ENCODE peak calls at places on chromosomes 7 and 10, in nine cellular contexts. One of them, this sample, is unnamed.

GRCh38 chr7:50119815-50120637 is 27.0 kb upstream of the ZPBP start:
- DNase-seq in A549: peak
- DNase-seq in transverse colon: no peak
- DNase-seq in stomach: no peak
- DNase-seq in tibial nerve: no peak
- DNase-seq in sigmoid colon: no peak
- DNase-seq in ovary: no peak
- DNase-seq in suprapubic skin: no peak
- DNase-seq in K562: peak
- DNase-seq in this sample: no peak

GRCh38 chr7:80392229-80393169 is 119.4 kb downstream of the GNAT3 start:
- DNase-seq in A549: peak
- DNase-seq in transverse colon: no peak
- DNase-seq in stomach: no peak
- DNase-seq in tibial nerve: no peak
- DNase-seq in sigmoid colon: no peak
- DNase-seq in ovary: no peak
- DNase-seq in suprapubic skin: no peak
- DNase-seq in K562: no peak
- DNase-seq in this sample: no peak

GRCh38 chr7:89401690-89402089 is 606.2 kb upstream of the TEX47 start:
- DNase-seq in A549: no peak
- DNase-seq in transverse colon: no peak
- DNase-seq in stomach: no peak
- DNase-seq in tibial nerve: no peak
- DNase-seq in sigmoid colon: no peak
- DNase-seq in ovary: no peak
- DNase-seq in suprapubic skin: no peak
- DNase-seq in K562: no peak
- DNase-seq in this sample: no peak

GRCh38 chr7:153641202-153641601 is 411.0 kb upstream of the DPP6 start:
- DNase-seq in A549: no peak
- DNase-seq in transverse colon: no peak
- DNase-seq in stomach: no peak
- DNase-seq in tibial nerve: no peak
- DNase-seq in sigmoid colon: peak
- DNase-seq in ovary: no peak
- DNase-seq in suprapubic skin: no peak
- DNase-seq in K562: no peak
- DNase-seq in this sample: no peak

GRCh38 chr10:35822316-35822715 is 180.2 kb upstream of the FZD8 start:
- DNase-seq in A549: peak
- DNase-seq in transverse colon: peak
- DNase-seq in stomach: peak
- DNase-seq in tibial nerve: peak
- DNase-seq in sigmoid colon: peak
- DNase-seq in ovary: peak
- DNase-seq in suprapubic skin: peak
- DNase-seq in K562: no peak
- DNase-seq in this sample: no peak

GRCh38 chr10:122172311-122173008 is 98.6 kb upstream of the BTBD16 start:
- DNase-seq in A549: no peak
- DNase-seq in transverse colon: no peak
- DNase-seq in stomach: no peak
- DNase-seq in tibial nerve: no peak
- DNase-seq in sigmoid colon: no peak
- DNase-seq in ovary: no peak
- DNase-seq in suprapubic skin: no peak
- DNase-seq in K562: no peak
- DNase-seq in this sample: no peak

GRCh38 chr7:139426258-139427028 is 57.0 kb downstream of the KLRG2 start:
- DNase-seq in A549: no peak
- DNase-seq in transverse colon: no peak
- DNase-seq in stomach: no peak
- DNase-seq in tibial nerve: no peak
- DNase-seq in sigmoid colon: no peak
- DNase-seq in ovary: no peak
- DNase-seq in suprapubic skin: no peak
- DNase-seq in K562: no peak
- DNase-seq in this sample: no peak

GRCh38 chr7:4136036-4136435 is 546.1 kb upstream of the FOXK1 start:
- DNase-seq in A549: no peak
- DNase-seq in transverse colon: no peak
- DNase-seq in stomach: no peak
- DNase-seq in tibial nerve: no peak
- DNase-seq in sigmoid colon: peak
- DNase-seq in ovary: peak
- DNase-seq in suprapubic skin: no peak
- DNase-seq in K562: no peak
- DNase-seq in this sample: no peak

GRCh38 chr10:92241158-92241500 is 49.7 kb downstream of the CPEB3 start:
- DNase-seq in A549: peak
- DNase-seq in transverse colon: peak
- DNase-seq in stomach: no peak
- DNase-seq in tibial nerve: no peak
- DNase-seq in sigmoid colon: no peak
- DNase-seq in ovary: no peak
- DNase-seq in suprapubic skin: no peak
- DNase-seq in K562: peak
- DNase-seq in this sample: no peak

DNA sequence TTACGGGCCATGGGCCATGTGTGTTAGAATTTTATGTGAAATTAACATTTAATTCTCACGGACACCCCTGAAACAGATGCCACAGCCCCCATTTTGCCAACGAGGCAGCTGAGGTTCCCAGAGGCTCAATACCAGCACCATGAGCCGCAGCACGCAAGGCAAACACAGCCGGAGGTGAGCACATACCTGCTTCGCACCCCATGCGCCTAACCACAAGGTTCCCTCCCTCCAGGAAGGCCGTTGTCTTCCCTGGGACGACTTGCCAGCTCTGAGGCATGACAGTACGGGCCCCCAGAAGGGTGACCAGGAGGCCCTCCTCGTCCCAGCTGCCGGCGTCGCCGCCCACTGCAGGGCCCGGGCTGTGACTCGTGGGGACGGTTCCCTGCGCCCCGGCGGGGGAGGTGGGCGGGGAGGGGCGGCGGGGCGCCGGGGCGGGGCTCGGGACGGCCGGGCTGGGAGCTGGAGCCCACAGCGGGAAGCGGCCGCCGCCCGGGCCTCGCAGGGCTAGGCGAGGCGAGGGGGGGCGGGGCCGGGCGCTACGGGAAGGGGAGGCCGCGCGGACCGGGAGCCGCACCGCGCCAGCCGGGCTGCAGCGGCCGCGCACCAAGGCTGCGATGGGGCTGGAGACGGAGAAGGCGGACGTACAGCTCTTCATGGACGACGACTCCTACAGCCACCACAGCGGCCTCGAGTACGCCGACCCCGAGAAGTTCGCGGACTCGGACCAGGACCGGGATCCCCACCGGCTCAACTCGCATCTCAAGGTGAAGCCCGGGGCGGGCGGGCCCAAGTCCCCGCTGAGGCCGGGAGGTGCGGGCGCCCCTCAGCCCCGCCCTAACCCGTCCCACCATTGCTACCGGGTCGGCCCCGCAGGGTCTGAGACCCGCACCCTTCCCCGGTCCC is at the start of gene CAV2:
- DNase-seq in A549: peak
- DNase-seq in transverse colon: peak
- DNase-seq in stomach: peak
- DNase-seq in tibial nerve: peak
- DNase-seq in sigmoid colon: peak
- DNase-seq in ovary: peak
- DNase-seq in suprapubic skin: peak
- DNase-seq in K562: peak
- DNase-seq in this sample: no peak
- TF ChIP-seq POLR2A in A549: peak
- TF ChIP-seq POLR2A in transverse colon: peak
- TF ChIP-seq POLR2A in stomach: no peak
- TF ChIP-seq POLR2A in tibial nerve: peak
- TF ChIP-seq POLR2A in sigmoid colon: peak
- TF ChIP-seq POLR2A in ovary: peak
- TF ChIP-seq POLR2A in suprapubic skin: no peak
- TF ChIP-seq POLR2A in K562: peak
- TF ChIP-seq POLR2A in this sample: no peak

GRCh38 chr10:9634466-9634865 is 1383.2 kb upstream of the CELF2 start:
- DNase-seq in A549: no peak
- DNase-seq in transverse colon: no peak
- DNase-seq in stomach: no peak
- DNase-seq in tibial nerve: no peak
- DNase-seq in sigmoid colon: no peak
- DNase-seq in ovary: no peak
- DNase-seq in suprapubic skin: no peak
- DNase-seq in K562: no peak
- DNase-seq in this sample: no peak
- TF ChIP-seq EP300 in A549: no peak
- TF ChIP-seq EP300 in transverse colon: no peak
- TF ChIP-seq EP300 in stomach: no peak
- TF ChIP-seq EP300 in tibial nerve: no peak
- TF ChIP-seq EP300 in sigmoid colon: no peak
- TF ChIP-seq EP300 in ovary: no peak
- TF ChIP-seq EP300 in suprapubic skin: no peak
- TF ChIP-seq EP300 in K562: no peak
- TF ChIP-seq EP300 in this sample: no peak

GRCh38 chr7:101251871-101252659 is 7.2 kb upstream of the FIS1 start:
- DNase-seq in A549: peak
- DNase-seq in transverse colon: peak
- DNase-seq in stomach: peak
- DNase-seq in tibial nerve: peak
- DNase-seq in sigmoid colon: peak
- DNase-seq in ovary: peak
- DNase-seq in suprapubic skin: peak
- DNase-seq in K562: peak
- DNase-seq in this sample: peak
- TF ChIP-seq POLR2A in A549: peak
- TF ChIP-seq POLR2A in transverse colon: peak
- TF ChIP-seq POLR2A in stomach: no peak
- TF ChIP-seq POLR2A in tibial nerve: peak
- TF ChIP-seq POLR2A in sigmoid colon: no peak
- TF ChIP-seq POLR2A in ovary: peak
- TF ChIP-seq POLR2A in suprapubic skin: no peak
- TF ChIP-seq POLR2A in K562: peak
- TF ChIP-seq POLR2A in this sample: no peak

GRCh38 chr10:103244663-103245271 is 920 bp upstream of the RPEL1 start:
- DNase-seq in A549: peak
- DNase-seq in transverse colon: peak
- DNase-seq in stomach: peak
- DNase-seq in tibial nerve: peak
- DNase-seq in sigmoid colon: peak
- DNase-seq in ovary: peak
- DNase-seq in suprapubic skin: peak
- DNase-seq in K562: peak
- DNase-seq in this sample: no peak

GRCh38 chr10:103246328-103246727 is 641 bp downstream of the RPEL1 start:
- DNase-seq in A549: no peak
- DNase-seq in transverse colon: no peak
- DNase-seq in stomach: no peak
- DNase-seq in tibial nerve: no peak
- DNase-seq in sigmoid colon: no peak
- DNase-seq in ovary: no peak
- DNase-seq in suprapubic skin: no peak
- DNase-seq in K562: no peak
- DNase-seq in this sample: no peak

GRCh38 chr10:103238506-103239252 is 7.0 kb upstream of the RPEL1 start:
- DNase-seq in A549: peak
- DNase-seq in transverse colon: peak
- DNase-seq in stomach: peak
- DNase-seq in tibial nerve: peak
- DNase-seq in sigmoid colon: no peak
- DNase-seq in ovary: no peak
- DNase-seq in suprapubic skin: no peak
- DNase-seq in K562: no peak
- DNase-seq in this sample: no peak

GRCh38 chr10:103235775-103236174 is 9.9 kb upstream of the RPEL1 start:
- DNase-seq in A549: no peak
- DNase-seq in transverse colon: no peak
- DNase-seq in stomach: no peak
- DNase-seq in tibial nerve: no peak
- DNase-seq in sigmoid colon: no peak
- DNase-seq in ovary: no peak
- DNase-seq in suprapubic skin: no peak
- DNase-seq in K562: no peak
- DNase-seq in this sample: no peak

GRCh38 chr10:103241262-103242011 is 4.2 kb upstream of the RPEL1 start:
- DNase-seq in A549: peak
- DNase-seq in transverse colon: peak
- DNase-seq in stomach: peak
- DNase-seq in tibial nerve: no peak
- DNase-seq in sigmoid colon: no peak
- DNase-seq in ovary: no peak
- DNase-seq in suprapubic skin: no peak
- DNase-seq in K562: no peak
- DNase-seq in this sample: no peak
- TF ChIP-seq EP300 in A549: peak
- TF ChIP-seq EP300 in transverse colon: peak
- TF ChIP-seq EP300 in stomach: no peak
- TF ChIP-seq EP300 in tibial nerve: no peak
- TF ChIP-seq EP300 in sigmoid colon: no peak
- TF ChIP-seq EP300 in ovary: no peak
- TF ChIP-seq EP300 in suprapubic skin: no peak
- TF ChIP-seq EP300 in K562: no peak
- TF ChIP-seq EP300 in this sample: no peak

GRCh38 chr7:37109016-37109415 is 339.6 kb downstream of the ELMO1 start:
- DNase-seq in A549: no peak
- DNase-seq in transverse colon: no peak
- DNase-seq in stomach: no peak
- DNase-seq in tibial nerve: no peak
- DNase-seq in sigmoid colon: no peak
- DNase-seq in ovary: no peak
- DNase-seq in suprapubic skin: no peak
- DNase-seq in K562: no peak
- DNase-seq in this sample: no peak
- TF ChIP-seq POLR2A in A549: no peak
- TF ChIP-seq POLR2A in transverse colon: no peak
- TF ChIP-seq POLR2A in stomach: no peak
- TF ChIP-seq POLR2A in tibial nerve: no peak
- TF ChIP-seq POLR2A in sigmoid colon: no peak
- TF ChIP-seq POLR2A in ovary: no peak
- TF ChIP-seq POLR2A in suprapubic skin: no peak
- TF ChIP-seq POLR2A in K562: no peak
- TF ChIP-seq POLR2A in this sample: no peak

DNA sequence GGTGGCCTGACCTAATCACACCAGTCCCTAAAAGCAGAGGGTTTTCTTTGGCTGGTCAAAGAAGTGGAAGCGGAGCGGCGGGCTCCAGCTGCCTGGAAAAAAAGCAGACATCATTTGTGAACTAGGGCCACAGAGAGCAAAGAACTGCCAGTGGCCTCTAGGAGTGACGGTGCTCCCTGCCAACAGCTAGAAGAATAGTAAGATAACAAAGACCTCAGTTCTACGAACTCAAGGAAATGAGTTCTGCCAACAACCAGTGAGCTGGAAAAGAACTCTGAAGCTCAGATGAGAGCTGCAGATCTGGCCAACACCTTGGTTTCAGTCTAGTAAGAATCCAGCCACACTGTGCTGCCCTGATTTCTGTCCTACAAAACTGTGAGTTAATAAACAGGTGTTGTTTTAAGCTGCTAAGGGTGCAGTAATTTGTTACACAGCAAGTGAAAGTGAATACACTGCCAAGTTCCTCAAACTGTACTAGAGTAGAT is 178.0 kb downstream of the SRPK2 start:
- DNase-seq in A549: no peak
- DNase-seq in transverse colon: no peak
- DNase-seq in stomach: peak
- DNase-seq in tibial nerve: no peak
- DNase-seq in sigmoid colon: no peak
- DNase-seq in ovary: no peak
- DNase-seq in suprapubic skin: no peak
- DNase-seq in K562: no peak
- DNase-seq in this sample: no peak
- TF ChIP-seq EP300 in A549: no peak
- TF ChIP-seq EP300 in transverse colon: no peak
- TF ChIP-seq EP300 in stomach: no peak
- TF ChIP-seq EP300 in tibial nerve: peak
- TF ChIP-seq EP300 in sigmoid colon: no peak
- TF ChIP-seq EP300 in ovary: no peak
- TF ChIP-seq EP300 in suprapubic skin: no peak
- TF ChIP-seq EP300 in K562: no peak
- TF ChIP-seq EP300 in this sample: no peak

This sample was measured in esophagus muscularis mucosa.